ENCODE peak calls at places on chromosome 11, in nine cellular contexts. W is D721Med; R is astrocyte of the cerebellum; T is adrenal gland; S is chondrocyte; Q is AG10803; D is GM10248; A is CD4-positive, alpha-beta T cell; C is AG04449. F is an unnamed sample.

GRCh38 chr11:118241191-118242098 is 10.7 kb downstream of the MPZL3 start:
- DNase-seq in T (peak; percentile 64), R (no peak), W (no peak), D (peak; percentile 60), C (no peak), A (peak; percentile 40), S (no peak), Q (no peak), F (peak; percentile 38)

GRCh38 chr11:69156218-69156639 is 494 bp downstream of the SMIM38 start:
- DNase-seq in D (no peak), R (no peak), C (no peak), W (no peak), A (no peak), S (no peak), Q (no peak), T (no peak), F (no peak)

GRCh38 chr11:116931206-116931953 is 94.0 kb upstream of the APOA1 start:
- DNase-seq in D (peak; percentile 20), S (no peak), C (no peak), R (no peak), T (no peak), Q (peak; percentile 43), W (no peak), A (peak; percentile 26), F (no peak)

GRCh38 chr11:115924744-115925567 is 420.7 kb upstream of the CADM1 start:
- DNase-seq in C (no peak), A (no peak), T (no peak), R (no peak), W (no peak), Q (no peak), D (peak; percentile 66), S (no peak), F (no peak)

GRCh38 chr11:28606930-28607329 is 498.7 kb downstream of the METTL15 start:
- DNase-seq in W (no peak), R (no peak), T (no peak), D (no peak), A (no peak), C (no peak), Q (peak; percentile 14), S (no peak), F (no peak)

GRCh38 chr11:128790200-128790599 is 76.9 kb downstream of the KCNJ1 start:
- DNase-seq in R (peak; percentile 23), Q (peak; percentile 51), S (no peak), T (peak; percentile 35), C (no peak), A (no peak), W (no peak), D (no peak), F (no peak)

GRCh38 chr11:61816736-61817455 is at the start of gene FADS1:
- DNase-seq in A (peak; percentile 45), C (peak; percentile 60), Q (peak; percentile 91), D (peak; percentile 85), R (no peak), T (peak; percentile 94), W (peak; percentile 90), S (peak; percentile 97), F (peak; percentile 99)

GRCh38 chr11:16923987-16924386 is 90.2 kb downstream of the PLEKHA7 start:
- DNase-seq in S (no peak), D (peak; percentile 45), C (no peak), W (no peak), A (no peak), T (no peak), Q (no peak), R (no peak), F (no peak)

GRCh38 chr11:129375731-129376657 is at the start of gene BARX2:
- DNase-seq in D (peak; percentile 42), Q (peak; percentile 40), A (no peak), C (no peak), S (no peak), W (peak; percentile 25), T (peak; percentile 24), R (peak; percentile 36), F (peak; percentile 75)

GRCh38 chr11:96272542-96273306 is 70.3 kb downstream of the MAML2 start:
- DNase-seq in Q (peak; percentile 54), D (no peak), W (no peak), A (no peak), T (no peak), R (no peak), S (no peak), C (no peak), F (no peak)

GRCh38 chr11:123429336-123429735 is 733 bp upstream of the GRAMD1B start:
- DNase-seq in W (no peak), Q (peak; percentile 87), A (no peak), S (no peak), T (peak; percentile 69), D (no peak), R (no peak), C (peak; percentile 63), F (no peak)

GRCh38 chr11:36512016-36512415 is 1.9 kb upstream of the TRAF6 start:
- DNase-seq in Q (no peak), D (no peak), W (no peak), S (no peak), C (no peak), A (no peak), R (no peak), T (no peak), F (no peak)

GRCh38 chr11:123304828-123305530 is 109.9 kb upstream of the CLMP start:
- DNase-seq in C (no peak), T (no peak), A (no peak), S (no peak), W (no peak), R (no peak), Q (no peak), D (no peak), F (no peak)

GRCh38 chr11:36409152-36409713 is 100.8 kb downstream of the TRAF6 start:
- DNase-seq in D (no peak), R (no peak), C (no peak), T (no peak), W (no peak), S (no peak), Q (no peak), A (peak; percentile 5), F (peak; percentile 25)

GRCh38 chr11:79982185-79982584 is 541.4 kb upstream of the TENM4 start:
- DNase-seq in Q (no peak), W (no peak), R (no peak), D (no peak), T (no peak), C (no peak), S (no peak), A (no peak), F (no peak)

GRCh38 chr11:96072592-96072991 is 148.7 kb upstream of the MTMR2 start:
- DNase-seq in R (no peak), W (no peak), Q (no peak), T (no peak), C (no peak), S (no peak), A (no peak), D (no peak), F (no peak)

GRCh38 chr11:67695606-67696005 is 21.2 kb upstream of the ALDH3B2 start:
- DNase-seq in R (no peak), Q (no peak), D (no peak), T (no peak), S (no peak), A (no peak), C (no peak), W (no peak), F (no peak)

GRCh38 chr11:67689178-67689577 is 14.8 kb upstream of the ALDH3B2 start:
- DNase-seq in W (no peak), S (no peak), C (no peak), A (no peak), R (no peak), Q (no peak), T (no peak), D (no peak), F (no peak)

GRCh38 chr11:67694875-67695555 is 20.6 kb upstream of the ALDH3B2 start:
- DNase-seq in S (no peak), C (no peak), T (no peak), Q (no peak), W (no peak), R (no peak), A (no peak), D (no peak), F (no peak)

GRCh38 chr11:67687986-67688385 is 13.6 kb upstream of the ALDH3B2 start:
- DNase-seq in W (no peak), T (no peak), S (no peak), A (no peak), D (no peak), C (no peak), Q (no peak), R (no peak), F (no peak)

GRCh38 chr11:67691149-67691548 is 16.7 kb upstream of the ALDH3B2 start:
- DNase-seq in C (no peak), Q (no peak), W (no peak), D (no peak), S (no peak), A (no peak), R (no peak), T (no peak), F (no peak)
- TF ChIP-seq CTCF in C (no peak), Q (no peak), W (no peak), D (peak; percentile 26), S (peak; percentile 47), A (peak; percentile 27), R (peak; percentile 25), T (no peak), F (no peak)

DNA sequence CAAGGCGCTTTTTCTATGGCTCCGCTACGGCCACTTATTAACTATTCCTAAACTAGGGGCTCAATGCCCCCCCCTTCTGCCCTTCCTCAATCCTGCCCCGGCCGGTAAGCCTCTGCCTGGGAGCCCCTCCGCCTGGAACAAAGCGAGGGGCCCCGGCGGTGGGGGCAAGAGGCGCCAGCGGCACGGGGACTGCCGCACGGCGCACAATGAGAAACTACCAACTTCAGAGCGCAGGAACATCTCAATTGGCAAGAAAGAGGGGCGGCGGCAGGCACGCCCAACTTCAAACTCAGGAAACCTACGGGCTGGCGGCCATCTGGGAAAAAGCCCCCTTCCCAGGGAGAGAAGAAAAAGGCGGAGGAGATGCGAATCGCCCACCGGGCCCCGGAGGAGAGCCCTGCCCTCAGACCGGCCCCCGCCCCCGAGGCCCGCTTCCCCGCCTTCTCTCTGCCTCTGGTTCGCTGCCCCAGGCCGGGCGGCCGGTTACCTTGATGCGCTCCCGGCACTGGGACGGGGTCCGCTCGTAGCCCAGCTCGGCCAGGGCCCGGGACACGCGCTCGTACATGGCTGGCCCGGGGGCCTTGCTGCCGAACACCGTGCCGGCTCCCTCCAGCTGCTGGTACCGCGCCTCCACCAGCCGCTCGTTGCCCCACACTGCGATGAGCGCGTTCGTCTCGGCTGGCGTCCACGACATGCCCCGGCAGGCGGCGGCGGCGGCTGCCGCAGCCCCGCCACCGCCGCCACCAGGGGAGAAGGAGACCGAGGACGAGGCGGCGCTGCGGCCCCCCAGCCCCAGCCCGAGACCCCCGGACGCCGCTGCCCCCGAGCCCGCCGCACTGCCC is 601 bp downstream of the MSANTD2 start:
- DNase-seq in W (no peak), D (peak; percentile 61), R (no peak), S (no peak), Q (peak; percentile 7), T (peak; percentile 33), A (peak; percentile 19), C (no peak), F (peak; percentile 57)
- TF ChIP-seq CTCF in W (no peak), D (no peak), R (no peak), S (peak; percentile 15), Q (no peak), T (no peak), A (no peak), C (no peak), F (no peak)

GRCh38 chr11:109040303-109040702 is 375.4 kb downstream of the DDX10 start:
- DNase-seq in R (no peak), A (no peak), C (no peak), D (no peak), S (no peak), T (no peak), Q (no peak), W (no peak), F (peak; percentile 8)
- TF ChIP-seq CTCF in R (peak; percentile 8), A (no peak), C (no peak), D (no peak), S (peak; percentile 41), T (no peak), Q (no peak), W (peak; percentile 15), F (no peak)

GRCh38 chr11:70913715-70914231 is 338.6 kb downstream of the SHANK2 start:
- DNase-seq in T (no peak), C (no peak), S (no peak), R (no peak), Q (no peak), W (no peak), D (no peak), A (no peak), F (no peak)
- TF ChIP-seq CTCF in T (no peak), C (no peak), S (no peak), R (no peak), Q (no peak), W (no peak), D (no peak), A (no peak), F (no peak)

F was measured in endothelial cell.